ENCODE peak calls at places on chromosome 18, in nine cellular contexts. G is psoas muscle, E is RWPE1, L is epithelial cell of esophagus, X is NCI-H2227 treated with DMSO at 0.1 percent for 48 hours, V is tibial artery, R is stromal cell of bone marrow, O is activated T-cell treated with anti-CD3 and anti-CD28 coated beads for 1 hour, J is iris pigment epithelial cell. Z is an unnamed sample.

GRCh38 chr18:78430171-78430857 is 549.3 kb upstream of the SALL3 start:
- DNase-seq in J (no peak), R (no peak), E (no peak), V (no peak), L (no peak), O (no peak), G (no peak), X (no peak), Z (no peak)

GRCh38 chr18:4352746-4353522 is 102.2 kb downstream of the DLGAP1 start:
- DNase-seq in E (no peak), J (no peak), L (no peak), O (no peak), R (no peak), G (no peak), X (no peak), V (no peak), Z (no peak)

GRCh38 chr18:5036523-5036922 is 160.5 kb downstream of the AKAIN1 start:
- DNase-seq in R (no peak), O (no peak), G (no peak), E (no peak), J (no peak), V (no peak), L (no peak), X (no peak), Z (no peak)

GRCh38 chr18:657311-657997 is at the start of gene TYMS:
- DNase-seq in J (peak; percentile 52), V (no peak), R (peak; percentile 7), X (peak; percentile 86), G (peak; percentile 50), O (peak; percentile 1), L (peak; percentile 75), E (peak; percentile 86), Z (peak; percentile 64)

GRCh38 chr18:21452381-21452780 is 148.1 kb downstream of the ESCO1 start:
- DNase-seq in J (no peak), G (no peak), X (no peak), R (no peak), E (no peak), L (no peak), V (no peak), O (no peak), Z (no peak)

GRCh38 chr18:79953921-79954651 is 2.6 kb upstream of the SLC66A2 start:
- DNase-seq in R (no peak), L (peak; percentile 60), O (no peak), J (no peak), X (no peak), V (peak; percentile 56), G (no peak), E (no peak), Z (no peak)

GRCh38 chr18:11224166-11224565 is 74.8 kb upstream of the PIEZO2 start:
- DNase-seq in G (no peak), L (no peak), O (no peak), R (no peak), E (no peak), J (no peak), V (no peak), X (no peak), Z (no peak)

GRCh38 chr18:56327171-56327885 is 311.1 kb downstream of the TXNL1 start:
- DNase-seq in V (no peak), X (no peak), O (no peak), J (no peak), E (no peak), L (no peak), R (peak; percentile 58), G (no peak), Z (no peak)

GRCh38 chr18:13107074-13107473 is 111.5 kb upstream of the LDLRAD4 start:
- DNase-seq in V (no peak), J (peak; percentile 77), O (no peak), R (peak; percentile 9), X (no peak), L (no peak), G (no peak), E (no peak), Z (no peak)

GRCh38 chr18:6570581-6571238 is 156.0 kb upstream of the L3MBTL4 start:
- DNase-seq in V (no peak), E (no peak), L (no peak), R (no peak), O (no peak), X (no peak), J (no peak), G (no peak), Z (no peak)

GRCh38 chr18:59871711-59872362 is 28.0 kb upstream of the PMAIP1 start:
- DNase-seq in J (no peak), L (no peak), G (no peak), X (no peak), R (no peak), V (no peak), E (no peak), O (no peak), Z (no peak)

GRCh38 chr18:70423120-70423519 is 134.3 kb downstream of the SOCS6 start:
- DNase-seq in E (no peak), J (no peak), O (no peak), G (no peak), V (no peak), R (no peak), L (peak; percentile 14), X (no peak), Z (no peak)

GRCh38 chr18:54444309-54444914 is 86.7 kb downstream of the C18orf54 start:
- DNase-seq in O (no peak), J (peak; percentile 74), G (no peak), L (peak; percentile 74), E (peak; percentile 28), R (peak; percentile 47), V (no peak), X (peak; percentile 28), Z (peak; percentile 71)

GRCh38 chr18:61825386-61825785 is 67.4 kb downstream of the RNF152 start:
- DNase-seq in L (no peak), V (no peak), J (peak; percentile 59), R (no peak), G (no peak), E (no peak), O (no peak), X (no peak), Z (no peak)

GRCh38 chr18:75170916-75171315 is 38.0 kb downstream of the PTGR3 start:
- DNase-seq in E (no peak), J (no peak), O (no peak), L (no peak), V (no peak), G (no peak), R (no peak), X (no peak), Z (no peak)

Z was measured in MCF 10A.